ENCODE peak calls at places on chromosomes 1 and 21, in four cellular contexts. K is IMR-90, B is mesenchymal stem cell, Q is H9. T is an unnamed sample.

GRCh38 chr1:3454811-3455618 is 550 bp downstream of the ARHGEF16 start:
- DNase-seq in K (no peak), B (peak; percentile 14), Q (peak; percentile 85), T (peak; percentile 50)

GRCh38 chr1:71054281-71054731 is 6.7 kb upstream of the PTGER3 start:
- DNase-seq in K (no peak), B (no peak), Q (peak; percentile 38), T (no peak)

GRCh38 chr21:26844258-26845065 is 747 bp downstream of the ADAMTS1 start:
- DNase-seq in K (peak; percentile 22), B (peak; percentile 63), Q (peak; percentile 50), T (peak; percentile 44)

GRCh38 chr1:53016705-53017104 is 45.3 kb upstream of the PODN start:
- DNase-seq in K (peak; percentile 41), B (peak; percentile 29), Q (no peak), T (no peak)

GRCh38 chr1:110749960-110750359 is 75.2 kb upstream of the KCNA3 start:
- DNase-seq in K (no peak), B (no peak), Q (no peak), T (no peak)

GRCh38 chr1:153417136-153417888 is 992 bp downstream of the S100A7A start:
- DNase-seq in K (no peak), B (no peak), Q (no peak), T (no peak)

GRCh38 chr1:201633811-201634210 is 94.9 kb downstream of the NAV1 start:
- DNase-seq in K (peak; percentile 44), B (peak; percentile 48), Q (no peak), T (no peak)

GRCh38 chr1:53621144-53621543 is 117.8 kb downstream of the GLIS1 start:
- DNase-seq in K (no peak), B (no peak), Q (peak; percentile 15), T (no peak)

GRCh38 chr1:247007511-247008405 is at the start of gene ZNF695:
- DNase-seq in K (peak; percentile 90), B (peak; percentile 96), Q (peak; percentile 98), T (peak; percentile 94)

GRCh38 chr1:5586629-5587028 is 405.6 kb downstream of the NPHP4 start:
- DNase-seq in K (no peak), B (no peak), Q (peak; percentile 10), T (no peak)

GRCh38 chr21:44919111-44919912 is 1.4 kb downstream of the ITGB2 start:
- DNase-seq in K (no peak), B (no peak), Q (no peak), T (no peak)

GRCh38 chr1:1068374-1069060 is 5.6 kb downstream of the RNF223 start:
- DNase-seq in K (no peak), B (no peak), Q (peak; percentile 74), T (no peak)

GRCh38 chr1:110707257-110707656 is 32.5 kb upstream of the KCNA3 start:
- DNase-seq in K (no peak), B (no peak), Q (no peak), T (no peak)

GRCh38 chr1:219660666-219661463 is 48.0 kb upstream of the ZC3H11B start:
- DNase-seq in K (peak; percentile 88), B (peak; percentile 86), Q (peak; percentile 96), T (peak; percentile 92)
- H3K14ac ChIP-seq in K (no peak overlapping the region), B (no peak overlapping the region), Q (peak overlapping the region; percentile 72), T (no peak overlapping the region)

DNA sequence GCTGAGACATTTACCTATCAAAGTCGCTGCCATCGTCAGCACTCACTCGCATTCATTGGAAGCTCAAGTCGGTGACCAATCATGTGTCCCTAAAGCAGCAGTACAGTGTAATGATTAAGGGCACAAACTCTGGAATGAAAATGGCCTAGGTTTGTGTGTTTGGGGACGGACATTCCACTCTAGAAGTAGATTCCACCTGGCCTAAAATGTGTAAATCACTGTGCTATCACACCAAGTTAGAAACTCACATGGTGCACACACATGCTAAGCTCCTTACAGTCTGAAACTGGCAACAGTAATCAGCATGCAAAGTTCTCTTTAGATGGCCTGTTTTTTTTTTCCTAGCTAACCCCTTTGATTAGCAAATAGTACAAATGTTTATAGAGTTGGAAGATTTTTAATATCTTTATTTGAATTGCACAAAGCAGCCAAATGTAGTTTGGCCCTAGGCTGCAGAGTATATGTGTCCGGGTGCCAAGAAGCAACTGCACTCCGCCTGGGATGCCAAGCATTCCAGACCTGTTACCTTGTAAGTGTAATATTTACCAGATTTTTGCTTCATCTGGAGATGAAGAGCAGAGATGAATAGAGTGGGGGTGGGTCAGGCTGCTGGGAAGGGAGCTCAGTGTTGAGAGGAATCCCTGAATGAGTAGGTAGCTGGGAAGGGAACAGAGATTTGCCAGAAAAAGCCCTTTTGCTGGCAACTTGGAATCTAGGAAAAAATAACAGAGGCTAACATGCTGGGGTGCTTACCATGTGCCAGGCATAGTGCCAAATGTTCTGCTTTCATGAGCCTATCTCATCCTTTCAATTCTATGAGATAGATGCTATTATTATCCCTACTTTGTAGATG is 35.2 kb downstream of the TGFB2 start:
- DNase-seq in K (peak; percentile 78), B (no peak), Q (no peak), T (no peak)
- H3K14ac ChIP-seq in K (no peak overlapping the region), B (peak overlapping the region; percentile 59), Q (no peak overlapping the region), T (no peak overlapping the region)

DNA sequence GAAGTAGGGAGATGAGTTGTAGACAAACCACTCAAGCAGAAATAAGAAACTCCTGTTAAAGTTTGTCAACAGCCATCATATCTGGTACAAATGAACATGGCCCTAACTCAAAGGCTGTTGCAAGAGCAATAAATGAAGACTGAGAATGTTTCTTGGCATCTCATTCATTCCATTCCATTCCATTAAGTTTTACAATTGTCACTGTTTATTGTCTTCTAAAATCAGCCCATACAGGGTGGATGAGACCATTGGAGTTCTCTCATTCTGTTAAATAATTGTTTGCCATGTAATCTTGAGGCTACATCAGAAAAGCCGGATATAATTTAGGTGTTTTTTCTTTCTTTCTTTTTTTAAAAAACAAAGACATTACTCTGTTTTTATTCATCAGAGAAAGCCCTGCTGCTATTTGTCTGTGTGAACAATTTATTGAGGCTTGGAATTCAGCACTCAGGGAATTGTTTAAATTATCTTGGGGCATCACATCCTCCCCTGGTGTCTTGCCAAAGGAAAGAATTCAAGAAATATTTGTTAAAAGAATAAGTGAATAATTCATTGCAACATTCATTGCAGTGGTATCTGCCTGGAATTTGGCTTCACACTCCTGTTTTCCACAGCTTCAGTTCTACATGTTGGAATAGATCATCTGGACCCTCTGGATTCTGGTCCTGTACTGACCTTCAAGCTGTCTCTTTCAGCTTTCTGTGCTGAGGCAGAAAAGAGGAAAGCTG is 604.5 kb downstream of the PLPP3 start:
- DNase-seq in K (peak; percentile 76), B (no peak), Q (no peak), T (no peak)
- H3K14ac ChIP-seq in K (peak overlapping the region; percentile 67), B (no peak overlapping the region), Q (no peak overlapping the region), T (no peak overlapping the region)

DNA sequence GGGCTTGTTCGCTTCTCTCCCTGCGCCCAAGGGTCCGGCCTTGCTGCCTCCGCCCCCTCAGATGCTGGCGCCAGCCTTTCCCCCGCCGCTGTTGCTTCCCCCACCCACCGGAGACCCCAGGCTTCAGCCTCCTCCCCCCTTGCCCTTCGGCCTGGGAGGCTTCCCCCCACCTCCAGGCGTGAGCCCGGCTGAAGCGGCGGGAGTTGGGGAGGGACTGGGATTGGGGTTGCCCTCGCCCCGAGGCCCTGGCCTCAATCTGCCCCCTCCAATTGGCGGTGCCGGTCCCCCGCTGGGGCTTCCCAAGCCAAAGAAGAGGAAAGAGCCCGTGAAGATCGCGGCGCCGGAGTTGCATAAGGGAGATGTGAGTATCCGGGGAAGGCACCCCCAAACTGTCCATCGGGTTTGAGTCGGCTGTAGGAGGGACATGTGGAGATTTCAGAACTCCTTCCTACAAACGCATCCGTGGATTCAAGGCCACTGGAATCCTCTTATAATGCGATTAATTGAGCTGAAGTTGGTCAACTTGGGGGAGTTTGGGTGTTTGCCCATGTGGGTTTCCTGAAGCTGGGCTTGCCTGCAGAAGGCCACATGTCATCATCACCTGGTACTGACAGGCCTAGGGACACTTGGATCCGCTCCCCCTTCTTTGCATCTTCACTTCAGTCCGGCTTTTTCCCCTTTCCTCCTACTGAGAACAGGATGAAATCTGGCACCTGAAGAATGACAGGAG is 709 bp downstream of the PRCC start:
- DNase-seq in K (no peak), B (peak; percentile 41), Q (peak; percentile 45), T (peak; percentile 49)
- H3K14ac ChIP-seq in K (peak overlapping the region; percentile 81), B (peak overlapping the region; percentile 96), Q (peak overlapping the region; percentile 64), T (peak overlapping the region; percentile 72)

GRCh38 chr1:109253803-109254620 is 4.7 kb downstream of the CELSR2 start:
- DNase-seq in K (no peak), B (peak; percentile 31), Q (no peak), T (peak; percentile 56)

GRCh38 chr1:109255673-109256072 is 6.3 kb downstream of the CELSR2 start:
- DNase-seq in K (no peak), B (no peak), Q (no peak), T (no peak)

GRCh38 chr1:109254621-109255096 is 5.3 kb downstream of the CELSR2 start:
- DNase-seq in K (no peak), B (no peak), Q (no peak), T (no peak)

GRCh38 chr1:109256085-109256484 is 6.7 kb downstream of the CELSR2 start:
- DNase-seq in K (no peak), B (no peak), Q (no peak), T (no peak)

GRCh38 chr1:109255097-109255651 is 5.8 kb downstream of the CELSR2 start:
- DNase-seq in K (no peak), B (no peak), Q (no peak), T (peak; percentile 68)
- H3K14ac ChIP-seq in K (no peak overlapping the region), B (no peak overlapping the region), Q (peak overlapping the region; percentile 9), T (peak overlapping the region; percentile 28)

GRCh38 chr1:117060441-117061317 is 553 bp downstream of the TTF2 start:
- DNase-seq in K (peak; percentile 34), B (peak; percentile 73), Q (no peak), T (no peak)
- H3K14ac ChIP-seq in K (peak overlapping the region; percentile 14), B (no peak overlapping the region), Q (peak overlapping the region; percentile 52), T (peak overlapping the region; percentile 25)

T was measured in neuronal stem cell.